ENCODE peak calls at places on chromosomes 16 and 17, in seven cellular contexts. One of them, this sample, is unnamed.

GRCh38 chr16:50991006-50991405 is 160.1 kb downstream of the SALL1 start:
- DNase-seq in uterus: no peak
- DNase-seq in thyroid gland: no peak
- DNase-seq in prostate gland: no peak
- DNase-seq in body of pancreas: no peak
- DNase-seq in Peyer's patch: no peak
- DNase-seq in IMR-90: no peak
- DNase-seq in this sample: no peak

GRCh38 chr16:18983565-18984424 is at the start of gene TMC7:
- DNase-seq in uterus: peak; percentile 56
- DNase-seq in thyroid gland: peak; percentile 52
- DNase-seq in prostate gland: peak; percentile 80
- DNase-seq in body of pancreas: peak; percentile 68
- DNase-seq in Peyer's patch: peak; percentile 94
- DNase-seq in IMR-90: peak; percentile 79
- DNase-seq in this sample: peak; percentile 24

GRCh38 chr17:50825188-50825587 is 10.2 kb upstream of the WFIKKN2 start:
- DNase-seq in uterus: no peak
- DNase-seq in thyroid gland: no peak
- DNase-seq in prostate gland: no peak
- DNase-seq in body of pancreas: no peak
- DNase-seq in Peyer's patch: no peak
- DNase-seq in IMR-90: no peak
- DNase-seq in this sample: no peak

GRCh38 chr17:66357037-66357436 is 54.6 kb downstream of the PRKCA start:
- DNase-seq in uterus: no peak
- DNase-seq in thyroid gland: no peak
- DNase-seq in prostate gland: no peak
- DNase-seq in body of pancreas: no peak
- DNase-seq in Peyer's patch: no peak
- DNase-seq in IMR-90: peak; percentile 45
- DNase-seq in this sample: no peak

GRCh38 chr17:74332017-74332650 is 6.1 kb downstream of the KIF19 start:
- DNase-seq in uterus: no peak
- DNase-seq in thyroid gland: no peak
- DNase-seq in prostate gland: no peak
- DNase-seq in body of pancreas: no peak
- DNase-seq in Peyer's patch: no peak
- DNase-seq in IMR-90: no peak
- DNase-seq in this sample: no peak

GRCh38 chr17:76547183-76547641 is 7.4 kb downstream of the PRCD start:
- DNase-seq in uterus: peak; percentile 77
- DNase-seq in thyroid gland: peak; percentile 60
- DNase-seq in prostate gland: peak; percentile 52
- DNase-seq in body of pancreas: no peak
- DNase-seq in Peyer's patch: peak; percentile 44
- DNase-seq in IMR-90: peak; percentile 85
- DNase-seq in this sample: no peak

GRCh38 chr16:1917665-1918111 is 527 bp downstream of the HS3ST6 start:
- DNase-seq in uterus: no peak
- DNase-seq in thyroid gland: no peak
- DNase-seq in prostate gland: no peak
- DNase-seq in body of pancreas: no peak
- DNase-seq in Peyer's patch: no peak
- DNase-seq in IMR-90: no peak
- DNase-seq in this sample: no peak

GRCh38 chr16:2988590-2989099 is 8.4 kb upstream of the PKMYT1 start:
- DNase-seq in uterus: no peak
- DNase-seq in thyroid gland: no peak
- DNase-seq in prostate gland: no peak
- DNase-seq in body of pancreas: no peak
- DNase-seq in Peyer's patch: no peak
- DNase-seq in IMR-90: no peak
- DNase-seq in this sample: no peak

GRCh38 chr16:3348547-3349167 is 7.0 kb upstream of the OR2C1 start:
- DNase-seq in uterus: no peak
- DNase-seq in thyroid gland: no peak
- DNase-seq in prostate gland: no peak
- DNase-seq in body of pancreas: no peak
- DNase-seq in Peyer's patch: no peak
- DNase-seq in IMR-90: no peak
- DNase-seq in this sample: no peak

GRCh38 chr17:53924530-53925455 is 102.1 kb downstream of the KIF2B start:
- DNase-seq in uterus: no peak
- DNase-seq in thyroid gland: no peak
- DNase-seq in prostate gland: no peak
- DNase-seq in body of pancreas: no peak
- DNase-seq in Peyer's patch: no peak
- DNase-seq in IMR-90: no peak
- DNase-seq in this sample: no peak

GRCh38 chr16:82801361-82801760 is 174.6 kb downstream of the CDH13 start:
- DNase-seq in uterus: no peak
- DNase-seq in thyroid gland: no peak
- DNase-seq in prostate gland: no peak
- DNase-seq in body of pancreas: no peak
- DNase-seq in Peyer's patch: no peak
- DNase-seq in IMR-90: peak; percentile 67
- DNase-seq in this sample: no peak

GRCh38 chr17:57597531-57598453 is 147.3 kb downstream of the CCDC182 start:
- DNase-seq in uterus: peak; percentile 66
- DNase-seq in thyroid gland: peak; percentile 74
- DNase-seq in prostate gland: peak; percentile 57
- DNase-seq in body of pancreas: peak; percentile 76
- DNase-seq in Peyer's patch: peak; percentile 63
- DNase-seq in IMR-90: peak; percentile 82
- DNase-seq in this sample: no peak

GRCh38 chr17:59757881-59758385 is 50.5 kb downstream of the VMP1 start:
- DNase-seq in uterus: no peak
- DNase-seq in thyroid gland: no peak
- DNase-seq in prostate gland: no peak
- DNase-seq in body of pancreas: no peak
- DNase-seq in Peyer's patch: no peak
- DNase-seq in IMR-90: no peak
- DNase-seq in this sample: no peak

GRCh38 chr17:74343526-74344284 is 17.7 kb downstream of the KIF19 start:
- DNase-seq in uterus: no peak
- DNase-seq in thyroid gland: peak; percentile 93
- DNase-seq in prostate gland: no peak
- DNase-seq in body of pancreas: no peak
- DNase-seq in Peyer's patch: no peak
- DNase-seq in IMR-90: no peak
- DNase-seq in this sample: no peak

GRCh38 chr17:2710804-2711607 is 558 bp downstream of the CLUH start:
- DNase-seq in uterus: no peak
- DNase-seq in thyroid gland: no peak
- DNase-seq in prostate gland: no peak
- DNase-seq in body of pancreas: peak; percentile 66
- DNase-seq in Peyer's patch: peak; percentile 71
- DNase-seq in IMR-90: no peak
- DNase-seq in this sample: no peak

GRCh38 chr16:9105189-9105588 is 13.7 kb downstream of the HAPSTR1 start:
- DNase-seq in uterus: no peak
- DNase-seq in thyroid gland: no peak
- DNase-seq in prostate gland: no peak
- DNase-seq in body of pancreas: no peak
- DNase-seq in Peyer's patch: no peak
- DNase-seq in IMR-90: no peak
- DNase-seq in this sample: no peak

GRCh38 chr16:9102379-9102778 is 10.9 kb downstream of the HAPSTR1 start:
- DNase-seq in uterus: no peak
- DNase-seq in thyroid gland: no peak
- DNase-seq in prostate gland: no peak
- DNase-seq in body of pancreas: no peak
- DNase-seq in Peyer's patch: no peak
- DNase-seq in IMR-90: peak; percentile 97
- DNase-seq in this sample: no peak

GRCh38 chr16:9102943-9103342 is 11.5 kb downstream of the HAPSTR1 start:
- DNase-seq in uterus: no peak
- DNase-seq in thyroid gland: no peak
- DNase-seq in prostate gland: no peak
- DNase-seq in body of pancreas: no peak
- DNase-seq in Peyer's patch: no peak
- DNase-seq in IMR-90: no peak
- DNase-seq in this sample: no peak

GRCh38 chr16:9107025-9107970 is 15.9 kb downstream of the HAPSTR1 start:
- DNase-seq in uterus: no peak
- DNase-seq in thyroid gland: no peak
- DNase-seq in prostate gland: no peak
- DNase-seq in body of pancreas: no peak
- DNase-seq in Peyer's patch: no peak
- DNase-seq in IMR-90: peak; percentile 86
- DNase-seq in this sample: peak; percentile 45

DNA sequence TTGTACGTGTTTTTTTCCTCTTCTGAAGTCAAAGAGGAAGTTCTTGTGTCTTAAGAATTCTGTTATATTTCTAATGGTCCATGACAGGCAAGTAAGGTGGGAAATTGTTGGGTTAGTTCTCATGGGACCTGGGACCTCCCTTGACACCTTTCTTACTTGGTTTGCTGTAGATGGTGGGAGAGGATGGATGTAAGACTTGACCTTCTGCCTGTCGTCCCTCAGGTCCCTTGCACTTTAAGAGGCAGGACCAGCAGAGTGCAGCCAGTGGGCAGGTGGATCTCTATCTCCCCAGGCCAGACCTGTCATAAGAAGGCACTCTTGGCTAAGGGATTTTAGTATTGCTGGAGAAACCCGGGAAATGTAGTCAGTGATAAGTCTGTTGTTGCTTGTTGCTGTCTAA is 12.1 kb downstream of the HAPSTR1 start:
- DNase-seq in uterus: no peak
- DNase-seq in thyroid gland: no peak
- DNase-seq in prostate gland: no peak
- DNase-seq in body of pancreas: no peak
- DNase-seq in Peyer's patch: no peak
- DNase-seq in IMR-90: no peak
- DNase-seq in this sample: no peak
- TF ChIP-seq POLR2A in uterus: no peak
- TF ChIP-seq POLR2A in thyroid gland: no peak
- TF ChIP-seq POLR2A in prostate gland: no peak
- TF ChIP-seq POLR2A in body of pancreas: no peak
- TF ChIP-seq POLR2A in Peyer's patch: no peak
- TF ChIP-seq POLR2A in IMR-90: no peak
- TF ChIP-seq POLR2A in this sample: no peak

GRCh38 chr17:78727057-78727456 is 55.0 kb downstream of the CYTH1 start:
- DNase-seq in uterus: no peak
- DNase-seq in thyroid gland: no peak
- DNase-seq in prostate gland: no peak
- DNase-seq in body of pancreas: no peak
- DNase-seq in Peyer's patch: no peak
- DNase-seq in IMR-90: no peak
- DNase-seq in this sample: no peak

GRCh38 chr17:78726471-78727010 is 55.5 kb downstream of the CYTH1 start:
- DNase-seq in uterus: no peak
- DNase-seq in thyroid gland: no peak
- DNase-seq in prostate gland: no peak
- DNase-seq in body of pancreas: no peak
- DNase-seq in Peyer's patch: no peak
- DNase-seq in IMR-90: no peak
- DNase-seq in this sample: no peak

GRCh38 chr17:78728495-78728894 is 53.6 kb downstream of the CYTH1 start:
- DNase-seq in uterus: no peak
- DNase-seq in thyroid gland: no peak
- DNase-seq in prostate gland: no peak
- DNase-seq in body of pancreas: no peak
- DNase-seq in Peyer's patch: no peak
- DNase-seq in IMR-90: no peak
- DNase-seq in this sample: no peak

GRCh38 chr17:78729636-78730035 is 52.4 kb downstream of the CYTH1 start:
- DNase-seq in uterus: no peak
- DNase-seq in thyroid gland: peak; percentile 40
- DNase-seq in prostate gland: no peak
- DNase-seq in body of pancreas: no peak
- DNase-seq in Peyer's patch: no peak
- DNase-seq in IMR-90: no peak
- DNase-seq in this sample: no peak

DNA sequence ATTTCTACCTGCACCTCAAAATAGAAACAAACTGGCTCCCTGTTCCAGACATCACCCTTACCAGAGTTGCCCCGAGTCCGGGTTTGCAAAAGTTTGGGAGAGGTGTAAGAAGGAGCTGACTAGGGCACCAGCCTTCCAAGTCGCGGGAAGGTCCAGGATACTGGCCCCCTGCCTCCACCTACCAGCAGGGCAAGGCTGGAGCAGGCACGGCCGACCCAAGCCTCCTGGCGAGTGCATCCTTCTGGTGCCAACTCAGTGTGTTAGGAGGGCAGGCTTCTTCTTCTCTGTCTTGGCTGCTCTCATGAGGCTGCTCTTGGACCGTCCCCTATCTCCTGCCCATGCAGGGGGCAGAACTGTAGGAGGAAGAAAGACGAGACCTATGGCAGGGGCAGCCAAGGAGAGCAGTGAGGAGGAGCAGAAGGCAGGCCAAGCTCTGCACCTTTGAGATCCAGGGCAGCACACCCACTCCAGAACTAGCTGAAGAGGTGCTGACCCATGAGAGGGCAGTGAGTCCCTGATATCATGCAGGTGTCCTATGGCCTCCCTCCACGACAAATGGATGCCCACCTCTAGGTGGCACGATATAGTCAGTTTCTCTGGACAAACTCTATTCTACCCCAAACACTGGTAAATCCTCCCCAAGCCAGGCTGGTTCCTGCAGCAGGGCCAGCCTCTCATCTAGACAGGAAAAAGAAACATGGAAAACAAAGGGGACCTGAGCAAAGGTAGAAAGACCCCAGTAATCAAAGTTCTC is 54.4 kb downstream of the CYTH1 start:
- DNase-seq in uterus: no peak
- DNase-seq in thyroid gland: no peak
- DNase-seq in prostate gland: no peak
- DNase-seq in body of pancreas: no peak
- DNase-seq in Peyer's patch: no peak
- DNase-seq in IMR-90: no peak
- DNase-seq in this sample: no peak
- TF ChIP-seq CTCF in uterus: no peak
- TF ChIP-seq CTCF in thyroid gland: no peak
- TF ChIP-seq CTCF in prostate gland: no peak
- TF ChIP-seq CTCF in body of pancreas: no peak
- TF ChIP-seq CTCF in Peyer's patch: no peak
- TF ChIP-seq CTCF in IMR-90: no peak
- TF ChIP-seq CTCF in this sample: no peak

GRCh38 chr17:38892620-38893019 is 22.8 kb downstream of the LASP1 start:
- DNase-seq in uterus: no peak
- DNase-seq in thyroid gland: no peak
- DNase-seq in prostate gland: no peak
- DNase-seq in body of pancreas: no peak
- DNase-seq in Peyer's patch: no peak
- DNase-seq in IMR-90: no peak
- DNase-seq in this sample: no peak
- H3K4me1 ChIP-seq in uterus: peaks cover 23% of the 10 kb centered on the region
- H3K4me1 ChIP-seq in thyroid gland: peaks cover 11% of the 10 kb centered on the region
- H3K4me1 ChIP-seq in prostate gland: no peaks in the 10 kb centered on the region
- H3K4me1 ChIP-seq in body of pancreas: peaks cover 36% of the 10 kb centered on the region
- H3K4me1 ChIP-seq in Peyer's patch: peaks cover 24% of the 10 kb centered on the region
- H3K4me1 ChIP-seq in IMR-90: peaks cover 16% of the 10 kb centered on the region
- H3K4me1 ChIP-seq in this sample: peaks cover 26% of the 10 kb centered on the region

DNA sequence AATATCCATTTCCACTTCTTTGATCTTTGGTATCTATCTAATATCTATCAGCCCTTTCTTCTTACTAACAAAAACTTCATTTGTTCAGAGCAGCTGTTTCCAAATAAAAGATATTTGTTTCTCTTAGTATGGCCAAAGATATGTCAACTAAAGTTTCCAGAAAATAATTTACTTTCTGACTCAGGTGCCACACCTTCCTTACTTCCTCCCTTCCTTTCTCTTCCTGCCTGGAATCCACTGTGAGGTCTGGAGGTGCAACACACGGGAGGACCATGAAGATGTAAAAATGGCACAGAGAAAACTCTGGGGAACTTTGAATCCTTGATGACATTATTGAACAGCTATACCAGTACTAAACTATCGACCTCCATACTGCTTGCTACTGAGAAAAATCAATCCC is 14.0 kb downstream of the MED13 start:
- DNase-seq in uterus: no peak
- DNase-seq in thyroid gland: no peak
- DNase-seq in prostate gland: no peak
- DNase-seq in body of pancreas: no peak
- DNase-seq in Peyer's patch: no peak
- DNase-seq in IMR-90: no peak
- DNase-seq in this sample: no peak
- TF ChIP-seq POLR2A in uterus: no peak
- TF ChIP-seq POLR2A in thyroid gland: no peak
- TF ChIP-seq POLR2A in prostate gland: no peak
- TF ChIP-seq POLR2A in body of pancreas: no peak
- TF ChIP-seq POLR2A in Peyer's patch: no peak
- TF ChIP-seq POLR2A in IMR-90: no peak
- TF ChIP-seq POLR2A in this sample: no peak

This sample was measured in gastrocnemius medialis.